ENCODE peak calls at places on chromosomes 2 and 18, in four cellular contexts. J, O, N and P are unnamed samples.

GRCh38 chr2:215540646-215541045 is 104.8 kb upstream of the FN1 start:
- DNase-seq in N (peak; percentile 92), J (no peak), O (no peak), P (no peak)

GRCh38 chr18:40437517-40437916 is 1517.5 kb upstream of the PIK3C3 start:
- DNase-seq in J (no peak), N (no peak), O (no peak), P (no peak)

GRCh38 chr18:75213610-75214009 is 3.0 kb downstream of the TSHZ1 start:
- DNase-seq in N (peak; percentile 51), J (no peak), O (no peak), P (no peak)

GRCh38 chr18:24270358-24270936 is 127.2 kb downstream of the OSBPL1A start:
- DNase-seq in O (no peak), N (peak; percentile 31), J (no peak), P (no peak)

GRCh38 chr2:62224976-62225375 is 29.1 kb downstream of the B3GNT2 start:
- DNase-seq in O (no peak), J (no peak), N (no peak), P (no peak)

GRCh38 chr2:66364495-66364992 is 70.4 kb upstream of the MEIS1 start:
- DNase-seq in O (no peak), J (no peak), N (peak; percentile 57), P (no peak)

GRCh38 chr2:214325404-214325803 is 85.5 kb upstream of the VWC2L start:
- DNase-seq in N (no peak), O (no peak), J (no peak), P (no peak)

GRCh38 chr2:59932341-59932740 is 621.1 kb downstream of the BCL11A start:
- DNase-seq in N (no peak), O (no peak), J (peak; percentile 77), P (peak; percentile 18)

GRCh38 chr2:161586517-161587167 is 37.6 kb upstream of the SLC4A10 start:
- DNase-seq in N (peak; percentile 51), J (peak; percentile 63), O (no peak), P (peak; percentile 29)

GRCh38 chr18:23852236-23853045 is 162.1 kb upstream of the TTC39C start:
- DNase-seq in O (no peak), N (no peak), J (no peak), P (no peak)

GRCh38 chr18:58896268-58896667 is 31.6 kb downstream of the ZNF532 start:
- DNase-seq in J (no peak), N (no peak), O (no peak), P (no peak)

GRCh38 chr2:233350708-233351107 is 3.6 kb upstream of the DGKD start:
- DNase-seq in O (no peak), J (no peak), N (peak; percentile 95), P (no peak)

GRCh38 chr2:96769816-96770215 is 9.1 kb downstream of the CNNM4 start:
- DNase-seq in J (no peak), O (no peak), N (peak; percentile 30), P (no peak)

GRCh38 chr18:3230401-3231334 is 10.9 kb upstream of the MYOM1 start:
- DNase-seq in O (no peak), J (peak; percentile 51), N (no peak), P (no peak)

GRCh38 chr2:47221956-47222355 is 66.8 kb upstream of the STPG4 start:
- DNase-seq in N (peak; percentile 62), O (no peak), J (no peak), P (no peak)

GRCh38 chr2:226483745-226484619 is 315.6 kb downstream of the IRS1 start:
- DNase-seq in N (peak; percentile 51), O (no peak), J (peak; percentile 92), P (peak; percentile 87)

GRCh38 chr2:37357461-37358008 is 13.1 kb downstream of the QPCT start:
- DNase-seq in J (peak; percentile 20), O (no peak), N (peak; percentile 50), P (no peak)

GRCh38 chr2:136117909-136118818 is at the start of gene CXCR4:
- DNase-seq in O (peak; percentile 91), J (peak; percentile 91), N (peak; percentile 34), P (peak; percentile 95)

GRCh38 chr18:3671181-3671580 is 221.2 kb downstream of the TGIF1 start:
- DNase-seq in O (no peak), J (no peak), N (no peak), P (no peak)

GRCh38 chr2:74513605-74514367 is 464 bp upstream of the TLX2 start:
- DNase-seq in J (peak; percentile 65), N (peak; percentile 45), O (peak; percentile 68), P (peak; percentile 54)

GRCh38 chr2:74514368-74515270 is at the start of gene TLX2:
- DNase-seq in J (peak; percentile 67), O (no peak), N (peak; percentile 42), P (peak; percentile 66)

GRCh38 chr2:74511104-74511989 is 2.9 kb upstream of the TLX2 start:
- DNase-seq in J (no peak), N (peak; percentile 48), O (no peak), P (no peak)

GRCh38 chr2:74515271-74516069 is 1.2 kb downstream of the TLX2 start:
- DNase-seq in J (peak; percentile 69), N (peak; percentile 18), O (no peak), P (peak; percentile 55)

GRCh38 chr2:74512744-74513604 is 1.3 kb upstream of the TLX2 start:
- DNase-seq in J (peak; percentile 44), N (no peak), O (no peak), P (peak; percentile 82)
- TF ChIP-seq EZH2 in J (peak; percentile 92), N (no peak), O (no peak), P (no peak)

GRCh38 chr2:12010059-12010458 is 263.6 kb downstream of the LPIN1 start:
- DNase-seq in N (no peak), O (no peak), J (no peak), P (no peak)
- H3K4me1 ChIP-seq in N (peaks cover 12% of the 10 kb centered on the region), O (peaks cover 15% of the 10 kb centered on the region), J (no peaks in the 10 kb centered on the region), P (peaks cover 24% of the 10 kb centered on the region)

GRCh38 chr2:20670315-20671035 is 3.5 kb downstream of the GDF7 start:
- DNase-seq in N (peak; percentile 37), O (no peak), J (peak; percentile 57), P (peak; percentile 63)

GRCh38 chr2:20669609-20670314 is 2.8 kb downstream of the GDF7 start:
- DNase-seq in N (no peak), O (no peak), J (peak; percentile 46), P (peak; percentile 41)

GRCh38 chr2:20671736-20672080 is 4.8 kb downstream of the GDF7 start:
- DNase-seq in O (no peak), J (no peak), N (no peak), P (peak; percentile 37)

GRCh38 chr2:20672191-20672951 is 5.4 kb downstream of the GDF7 start:
- DNase-seq in J (peak; percentile 83), O (no peak), N (no peak), P (peak; percentile 54)

DNA sequence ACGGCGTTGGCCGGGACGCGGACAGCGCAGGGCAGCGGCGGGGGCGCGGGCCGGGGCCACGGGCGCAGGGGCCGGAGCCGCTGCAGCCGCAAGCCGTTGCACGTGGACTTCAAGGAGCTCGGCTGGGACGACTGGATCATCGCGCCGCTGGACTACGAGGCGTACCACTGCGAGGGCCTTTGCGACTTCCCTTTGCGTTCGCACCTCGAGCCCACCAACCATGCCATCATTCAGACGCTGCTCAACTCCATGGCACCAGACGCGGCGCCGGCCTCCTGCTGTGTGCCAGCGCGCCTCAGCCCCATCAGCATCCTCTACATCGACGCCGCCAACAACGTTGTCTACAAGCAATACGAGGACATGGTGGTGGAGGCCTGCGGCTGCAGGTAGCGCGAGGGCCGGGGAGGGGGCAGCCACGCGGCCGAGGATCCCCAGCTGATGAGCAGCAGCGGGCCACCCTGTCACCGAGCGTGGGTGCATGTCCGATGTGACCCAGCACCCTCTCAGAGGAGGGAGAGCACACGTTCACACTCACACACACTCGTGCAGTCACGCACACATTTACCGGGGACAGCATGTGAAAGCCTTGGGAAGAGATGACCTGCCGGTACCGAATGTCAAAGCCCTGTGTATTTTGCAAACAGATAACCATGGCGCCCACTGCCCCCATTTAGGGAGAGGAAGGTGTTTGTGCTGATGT is 4.2 kb downstream of the GDF7 start:
- DNase-seq in J (peak; percentile 54), N (peak; percentile 11), O (no peak), P (peak; percentile 52)
- TF ChIP-seq EZH2 in J (peak; percentile 72), N (no peak), O (no peak), P (peak; percentile 61)

DNA sequence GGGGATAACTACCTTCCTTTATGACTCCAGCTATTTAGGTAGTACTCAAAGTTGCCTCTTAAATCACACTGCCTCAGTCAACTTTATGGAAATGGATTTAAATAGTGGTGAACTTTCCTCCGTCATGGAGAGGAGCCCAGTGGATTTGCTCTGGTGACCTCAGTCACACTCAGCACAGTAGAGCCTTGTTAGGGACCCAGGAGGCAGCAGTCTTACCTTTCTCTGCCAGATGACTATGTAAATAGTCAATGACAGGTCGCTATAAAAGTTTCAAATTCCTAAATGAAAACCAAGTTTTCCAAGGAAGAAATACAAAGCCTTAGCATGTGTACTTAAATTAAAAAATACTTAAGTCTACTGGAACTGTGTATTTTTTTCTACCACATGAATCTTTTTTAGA is 146.9 kb downstream of the FMNL2 start:
- DNase-seq in J (no peak), N (no peak), O (no peak), P (no peak)
- H3K4me1 ChIP-seq in J (peaks cover 8% of the 10 kb centered on the region), N (no peaks in the 10 kb centered on the region), O (no peaks in the 10 kb centered on the region), P (peaks cover 20% of the 10 kb centered on the region)

DNA sequence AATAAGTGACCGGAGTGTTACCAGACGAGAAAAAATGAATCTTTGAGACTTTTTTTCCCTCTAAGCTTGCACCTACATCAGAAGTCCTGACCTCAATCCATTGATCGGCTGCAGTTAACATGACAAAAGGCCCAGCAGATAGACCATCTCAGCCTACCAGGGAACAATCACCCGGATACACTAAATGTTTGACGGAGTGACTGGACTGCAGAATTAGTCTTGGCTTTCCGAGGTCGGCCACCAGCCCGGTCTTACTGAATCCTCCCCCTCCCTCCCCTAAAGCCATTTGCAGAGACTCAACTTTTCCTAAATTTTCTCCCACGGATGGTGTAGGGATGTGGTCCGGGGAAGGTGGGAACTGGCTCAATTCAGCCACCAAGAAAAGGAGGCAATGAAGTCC is 309.9 kb upstream of the SKOR2 start:
- DNase-seq in N (no peak), J (peak; percentile 78), O (no peak), P (peak; percentile 25)
- TF ChIP-seq EZH2 in N (no peak), J (no peak), O (no peak), P (no peak)

DNA sequence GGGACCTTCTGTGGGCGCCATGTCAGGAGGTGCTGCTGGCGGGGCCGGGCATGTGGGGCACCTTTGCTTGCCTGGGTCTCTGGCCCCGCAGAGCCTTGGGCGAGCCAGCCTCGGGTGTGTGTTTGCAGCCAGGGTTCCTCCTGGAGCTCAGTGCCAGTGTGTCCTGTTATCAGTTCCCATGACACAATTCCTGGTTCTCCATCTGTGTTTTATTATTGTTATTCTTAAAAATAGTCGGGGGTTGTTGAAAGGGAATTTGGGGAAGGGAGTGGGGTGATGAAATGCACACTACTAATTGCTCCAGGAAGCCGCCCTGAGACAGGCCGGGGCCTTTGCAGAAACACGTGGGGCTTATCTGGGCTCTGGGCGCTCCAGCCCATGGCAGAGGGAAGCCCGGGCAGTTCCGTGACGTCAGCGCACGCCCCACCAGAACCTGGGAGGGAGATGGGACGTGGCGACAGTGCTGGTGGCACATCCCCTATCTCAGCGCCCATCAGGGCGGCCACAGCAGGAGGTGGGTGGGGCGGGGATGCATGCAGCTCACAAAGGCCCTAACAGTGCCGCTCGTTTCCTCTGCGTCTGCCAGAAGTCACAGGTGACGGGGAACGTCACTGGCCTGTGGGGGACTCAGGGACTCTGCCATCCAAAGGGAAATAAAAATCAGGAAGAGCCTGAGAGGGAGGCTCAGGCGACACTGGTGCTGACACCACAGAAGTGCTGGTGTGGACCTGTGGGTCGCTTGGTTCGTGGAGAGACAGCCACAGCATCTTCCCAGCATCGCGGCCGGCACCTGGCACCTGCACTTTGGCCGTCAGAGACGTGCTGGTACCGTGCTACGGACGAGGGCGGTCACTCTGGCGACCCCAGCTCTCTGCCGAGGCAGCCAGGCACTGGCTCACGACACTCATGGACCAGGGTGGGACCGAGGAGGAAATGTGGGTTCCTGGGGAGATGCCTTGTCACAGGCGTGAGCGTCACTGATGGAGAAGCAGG is 131.0 kb downstream of the NFATC1 start:
- DNase-seq in O (no peak), N (no peak), J (no peak), P (no peak)
- H3K4me1 ChIP-seq in O (peaks cover 30% of the 10 kb centered on the region), N (no peaks in the 10 kb centered on the region), J (no peaks in the 10 kb centered on the region), P (no peaks in the 10 kb centered on the region)

GRCh38 chr2:20250436-20250835 is 25.5 kb upstream of the SDC1 start:
- DNase-seq in O (no peak), J (no peak), N (no peak), P (no peak)
- TF ChIP-seq EZH2 in O (no peak), J (no peak), N (no peak), P (no peak)